ENCODE peak calls at places on chromosome 19, in seven cellular contexts. One of them, this sample, is unnamed.
A peak's percentile ranks its signal among the peaks of the same experiment; 100 is the strongest.

GRCh38 chr19:10151521-10151920 is 31.8 kb upstream of the EIF3G start:
- DNase-seq in SK-N-SH: no peak
- DNase-seq in fibroblast of the aortic adventitia: no peak
- DNase-seq in right cardiac atrium: no peak
- DNase-seq in tibial artery: no peak
- DNase-seq in pancreas: no peak
- DNase-seq in CD4-positive, CD25-positive, alpha-beta regulatory T cell: no peak
- DNase-seq in this sample: no peak

GRCh38 chr19:18428173-18428836 is 9.1 kb downstream of the SSBP4 start:
- DNase-seq in SK-N-SH: no peak
- DNase-seq in fibroblast of the aortic adventitia: no peak
- DNase-seq in right cardiac atrium: no peak
- DNase-seq in tibial artery: no peak
- DNase-seq in pancreas: peak; percentile 59
- DNase-seq in CD4-positive, CD25-positive, alpha-beta regulatory T cell: no peak
- DNase-seq in this sample: no peak

GRCh38 chr19:30330266-30330665 is 41.9 kb upstream of the ZNF536 start:
- DNase-seq in SK-N-SH: no peak
- DNase-seq in fibroblast of the aortic adventitia: no peak
- DNase-seq in right cardiac atrium: no peak
- DNase-seq in tibial artery: no peak
- DNase-seq in pancreas: no peak
- DNase-seq in CD4-positive, CD25-positive, alpha-beta regulatory T cell: no peak
- DNase-seq in this sample: no peak

GRCh38 chr19:40144151-40144550 is 47.1 kb upstream of the MAP3K10 start:
- DNase-seq in SK-N-SH: no peak
- DNase-seq in fibroblast of the aortic adventitia: peak; percentile 22
- DNase-seq in right cardiac atrium: no peak
- DNase-seq in tibial artery: no peak
- DNase-seq in pancreas: no peak
- DNase-seq in CD4-positive, CD25-positive, alpha-beta regulatory T cell: peak; percentile 48
- DNase-seq in this sample: peak; percentile 74

GRCh38 chr19:30692517-30692870 is 320.3 kb downstream of the ZNF536 start:
- DNase-seq in SK-N-SH: no peak
- DNase-seq in fibroblast of the aortic adventitia: no peak
- DNase-seq in right cardiac atrium: no peak
- DNase-seq in tibial artery: no peak
- DNase-seq in pancreas: no peak
- DNase-seq in CD4-positive, CD25-positive, alpha-beta regulatory T cell: no peak
- DNase-seq in this sample: no peak

GRCh38 chr19:2561895-2562294 is 86.0 kb downstream of the GADD45B start:
- DNase-seq in SK-N-SH: no peak
- DNase-seq in fibroblast of the aortic adventitia: no peak
- DNase-seq in right cardiac atrium: peak; percentile 27
- DNase-seq in tibial artery: no peak
- DNase-seq in pancreas: peak; percentile 15
- DNase-seq in CD4-positive, CD25-positive, alpha-beta regulatory T cell: peak; percentile 71
- DNase-seq in this sample: peak; percentile 26

GRCh38 chr19:3969435-3970312 is 1.2 kb downstream of the DAPK3 start:
- DNase-seq in SK-N-SH: no peak
- DNase-seq in fibroblast of the aortic adventitia: peak; percentile 78
- DNase-seq in right cardiac atrium: peak; percentile 2
- DNase-seq in tibial artery: peak; percentile 82
- DNase-seq in pancreas: no peak
- DNase-seq in CD4-positive, CD25-positive, alpha-beta regulatory T cell: no peak
- DNase-seq in this sample: no peak

GRCh38 chr19:39810424-39810823 is 23.5 kb downstream of the DYRK1B start:
- DNase-seq in SK-N-SH: no peak
- DNase-seq in fibroblast of the aortic adventitia: no peak
- DNase-seq in right cardiac atrium: no peak
- DNase-seq in tibial artery: peak; percentile 12
- DNase-seq in pancreas: no peak
- DNase-seq in CD4-positive, CD25-positive, alpha-beta regulatory T cell: no peak
- DNase-seq in this sample: no peak

GRCh38 chr19:48596679-48597465 is 9.7 kb upstream of the SPACA4 start:
- DNase-seq in SK-N-SH: no peak
- DNase-seq in fibroblast of the aortic adventitia: no peak
- DNase-seq in right cardiac atrium: no peak
- DNase-seq in tibial artery: no peak
- DNase-seq in pancreas: peak; percentile 50
- DNase-seq in CD4-positive, CD25-positive, alpha-beta regulatory T cell: peak; percentile 61
- DNase-seq in this sample: no peak

GRCh38 chr19:56916528-56916927 is 76.0 kb upstream of the PEG3 start:
- DNase-seq in SK-N-SH: no peak
- DNase-seq in fibroblast of the aortic adventitia: no peak
- DNase-seq in right cardiac atrium: no peak
- DNase-seq in tibial artery: no peak
- DNase-seq in pancreas: no peak
- DNase-seq in CD4-positive, CD25-positive, alpha-beta regulatory T cell: no peak
- DNase-seq in this sample: no peak

GRCh38 chr19:39557791-39558622 is 18.0 kb upstream of the EID2 start:
- DNase-seq in SK-N-SH: no peak
- DNase-seq in fibroblast of the aortic adventitia: peak; percentile 8
- DNase-seq in right cardiac atrium: no peak
- DNase-seq in tibial artery: no peak
- DNase-seq in pancreas: no peak
- DNase-seq in CD4-positive, CD25-positive, alpha-beta regulatory T cell: peak; percentile 19
- DNase-seq in this sample: no peak

GRCh38 chr19:46610851-46611770 is 10.0 kb downstream of the CALM3 start:
- DNase-seq in SK-N-SH: peak; percentile 10
- DNase-seq in fibroblast of the aortic adventitia: peak; percentile 41
- DNase-seq in right cardiac atrium: no peak
- DNase-seq in tibial artery: peak; percentile 60
- DNase-seq in pancreas: peak; percentile 33
- DNase-seq in CD4-positive, CD25-positive, alpha-beta regulatory T cell: no peak
- DNase-seq in this sample: peak; percentile 84

GRCh38 chr19:30539981-30540380 is 167.8 kb downstream of the ZNF536 start:
- DNase-seq in SK-N-SH: no peak
- DNase-seq in fibroblast of the aortic adventitia: no peak
- DNase-seq in right cardiac atrium: no peak
- DNase-seq in tibial artery: peak; percentile 43
- DNase-seq in pancreas: no peak
- DNase-seq in CD4-positive, CD25-positive, alpha-beta regulatory T cell: no peak
- DNase-seq in this sample: no peak

GRCh38 chr19:4304509-4305252 is at the start of gene FSD1:
- DNase-seq in SK-N-SH: peak; percentile 99
- DNase-seq in fibroblast of the aortic adventitia: peak; percentile 42
- DNase-seq in right cardiac atrium: peak; percentile 67
- DNase-seq in tibial artery: no peak
- DNase-seq in pancreas: no peak
- DNase-seq in CD4-positive, CD25-positive, alpha-beta regulatory T cell: peak; percentile 49
- DNase-seq in this sample: peak; percentile 42

GRCh38 chr19:47344425-47344824 is 4.7 kb upstream of the DHX34 start:
- DNase-seq in SK-N-SH: no peak
- DNase-seq in fibroblast of the aortic adventitia: no peak
- DNase-seq in right cardiac atrium: no peak
- DNase-seq in tibial artery: no peak
- DNase-seq in pancreas: no peak
- DNase-seq in CD4-positive, CD25-positive, alpha-beta regulatory T cell: no peak
- DNase-seq in this sample: no peak

GRCh38 chr19:45406957-45407375 is 522 bp downstream of the POLR1G start:
- DNase-seq in SK-N-SH: no peak
- DNase-seq in fibroblast of the aortic adventitia: no peak
- DNase-seq in right cardiac atrium: no peak
- DNase-seq in tibial artery: no peak
- DNase-seq in pancreas: no peak
- DNase-seq in CD4-positive, CD25-positive, alpha-beta regulatory T cell: no peak
- DNase-seq in this sample: no peak

GRCh38 chr19:16320987-16321386 is 3.6 kb upstream of the KLF2 start:
- DNase-seq in SK-N-SH: no peak
- DNase-seq in fibroblast of the aortic adventitia: no peak
- DNase-seq in right cardiac atrium: no peak
- DNase-seq in tibial artery: no peak
- DNase-seq in pancreas: no peak
- DNase-seq in CD4-positive, CD25-positive, alpha-beta regulatory T cell: no peak
- DNase-seq in this sample: no peak

GRCh38 chr19:48044561-48044960 is 682 bp upstream of the CABP5 start:
- DNase-seq in SK-N-SH: no peak
- DNase-seq in fibroblast of the aortic adventitia: no peak
- DNase-seq in right cardiac atrium: no peak
- DNase-seq in tibial artery: no peak
- DNase-seq in pancreas: no peak
- DNase-seq in CD4-positive, CD25-positive, alpha-beta regulatory T cell: no peak
- DNase-seq in this sample: no peak

GRCh38 chr19:47623921-47624391 is 15.0 kb downstream of the BICRA start:
- DNase-seq in SK-N-SH: no peak
- DNase-seq in fibroblast of the aortic adventitia: no peak
- DNase-seq in right cardiac atrium: peak; percentile 55
- DNase-seq in tibial artery: no peak
- DNase-seq in pancreas: no peak
- DNase-seq in CD4-positive, CD25-positive, alpha-beta regulatory T cell: no peak
- DNase-seq in this sample: no peak

GRCh38 chr19:38061294-38061693 is 154.3 kb downstream of the SIPA1L3 start:
- DNase-seq in SK-N-SH: no peak
- DNase-seq in fibroblast of the aortic adventitia: peak; percentile 59
- DNase-seq in right cardiac atrium: no peak
- DNase-seq in tibial artery: no peak
- DNase-seq in pancreas: no peak
- DNase-seq in CD4-positive, CD25-positive, alpha-beta regulatory T cell: no peak
- DNase-seq in this sample: no peak

GRCh38 chr19:13060964-13061927 is 41.4 kb downstream of the LYL1 start:
- DNase-seq in SK-N-SH: peak; percentile 92
- DNase-seq in fibroblast of the aortic adventitia: peak; percentile 79
- DNase-seq in right cardiac atrium: peak; percentile 95
- DNase-seq in tibial artery: peak; percentile 92
- DNase-seq in pancreas: peak; percentile 91
- DNase-seq in CD4-positive, CD25-positive, alpha-beta regulatory T cell: peak; percentile 66
- DNase-seq in this sample: peak; percentile 59

GRCh38 chr19:39558623-39559117 is 18.7 kb upstream of the EID2 start:
- DNase-seq in SK-N-SH: no peak
- DNase-seq in fibroblast of the aortic adventitia: no peak
- DNase-seq in right cardiac atrium: no peak
- DNase-seq in tibial artery: no peak
- DNase-seq in pancreas: no peak
- DNase-seq in CD4-positive, CD25-positive, alpha-beta regulatory T cell: peak; percentile 17
- DNase-seq in this sample: no peak

GRCh38 chr19:16073481-16073880 is 2.8 kb upstream of the TPM4 start:
- DNase-seq in SK-N-SH: no peak
- DNase-seq in fibroblast of the aortic adventitia: no peak
- DNase-seq in right cardiac atrium: no peak
- DNase-seq in tibial artery: peak; percentile 69
- DNase-seq in pancreas: no peak
- DNase-seq in CD4-positive, CD25-positive, alpha-beta regulatory T cell: no peak
- DNase-seq in this sample: no peak

GRCh38 chr19:40610396-40611064 is 9.4 kb downstream of the LTBP4 start:
- DNase-seq in SK-N-SH: peak; percentile 90
- DNase-seq in fibroblast of the aortic adventitia: no peak
- DNase-seq in right cardiac atrium: peak; percentile 86
- DNase-seq in tibial artery: peak; percentile 88
- DNase-seq in pancreas: peak; percentile 92
- DNase-seq in CD4-positive, CD25-positive, alpha-beta regulatory T cell: peak; percentile 79
- DNase-seq in this sample: no peak

GRCh38 chr19:30111456-30111855 is 169.4 kb downstream of the URI1 start:
- DNase-seq in SK-N-SH: peak; percentile 78
- DNase-seq in fibroblast of the aortic adventitia: no peak
- DNase-seq in right cardiac atrium: no peak
- DNase-seq in tibial artery: no peak
- DNase-seq in pancreas: no peak
- DNase-seq in CD4-positive, CD25-positive, alpha-beta regulatory T cell: no peak
- DNase-seq in this sample: no peak

GRCh38 chr19:33490041-33490451 is 31.5 kb downstream of the PEPD start:
- DNase-seq in SK-N-SH: peak; percentile 17
- DNase-seq in fibroblast of the aortic adventitia: no peak
- DNase-seq in right cardiac atrium: no peak
- DNase-seq in tibial artery: peak; percentile 51
- DNase-seq in pancreas: peak; percentile 39
- DNase-seq in CD4-positive, CD25-positive, alpha-beta regulatory T cell: no peak
- DNase-seq in this sample: no peak

GRCh38 chr19:33493401-33494275 is 28.0 kb downstream of the PEPD start:
- DNase-seq in SK-N-SH: peak; percentile 35
- DNase-seq in fibroblast of the aortic adventitia: no peak
- DNase-seq in right cardiac atrium: no peak
- DNase-seq in tibial artery: no peak
- DNase-seq in pancreas: peak; percentile 37
- DNase-seq in CD4-positive, CD25-positive, alpha-beta regulatory T cell: no peak
- DNase-seq in this sample: no peak

GRCh38 chr19:33492090-33492489 is 29.5 kb downstream of the PEPD start:
- DNase-seq in SK-N-SH: no peak
- DNase-seq in fibroblast of the aortic adventitia: no peak
- DNase-seq in right cardiac atrium: no peak
- DNase-seq in tibial artery: no peak
- DNase-seq in pancreas: peak; percentile 19
- DNase-seq in CD4-positive, CD25-positive, alpha-beta regulatory T cell: no peak
- DNase-seq in this sample: no peak

GRCh38 chr19:33496016-33496415 is 25.6 kb downstream of the PEPD start:
- DNase-seq in SK-N-SH: no peak
- DNase-seq in fibroblast of the aortic adventitia: no peak
- DNase-seq in right cardiac atrium: no peak
- DNase-seq in tibial artery: no peak
- DNase-seq in pancreas: peak; percentile 13
- DNase-seq in CD4-positive, CD25-positive, alpha-beta regulatory T cell: no peak
- DNase-seq in this sample: no peak

GRCh38 chr19:33492951-33493350 is 28.6 kb downstream of the PEPD start:
- DNase-seq in SK-N-SH: no peak
- DNase-seq in fibroblast of the aortic adventitia: no peak
- DNase-seq in right cardiac atrium: no peak
- DNase-seq in tibial artery: no peak
- DNase-seq in pancreas: peak; percentile 16
- DNase-seq in CD4-positive, CD25-positive, alpha-beta regulatory T cell: no peak
- DNase-seq in this sample: no peak
- H3K4me3 ChIP-seq in SK-N-SH: no peak overlapping the region
- H3K4me3 ChIP-seq in fibroblast of the aortic adventitia: no peak overlapping the region
- H3K4me3 ChIP-seq in right cardiac atrium: no peak overlapping the region
- H3K4me3 ChIP-seq in tibial artery: no peak overlapping the region
- H3K4me3 ChIP-seq in pancreas: no peak overlapping the region
- H3K4me3 ChIP-seq in CD4-positive, CD25-positive, alpha-beta regulatory T cell: no peak overlapping the region
- H3K4me3 ChIP-seq in this sample: no peak overlapping the region

GRCh38 chr19:1070931-1071791 is 4.2 kb downstream of the ARHGAP45 start:
- DNase-seq in SK-N-SH: peak; percentile 62
- DNase-seq in fibroblast of the aortic adventitia: no peak
- DNase-seq in right cardiac atrium: peak; percentile 64
- DNase-seq in tibial artery: no peak
- DNase-seq in pancreas: peak; percentile 71
- DNase-seq in CD4-positive, CD25-positive, alpha-beta regulatory T cell: no peak
- DNase-seq in this sample: no peak
- H3K4me3 ChIP-seq in SK-N-SH: peak overlapping the region; percentile 12
- H3K4me3 ChIP-seq in fibroblast of the aortic adventitia: no peak overlapping the region
- H3K4me3 ChIP-seq in right cardiac atrium: no peak overlapping the region
- H3K4me3 ChIP-seq in tibial artery: no peak overlapping the region
- H3K4me3 ChIP-seq in pancreas: no peak overlapping the region
- H3K4me3 ChIP-seq in CD4-positive, CD25-positive, alpha-beta regulatory T cell: no peak overlapping the region
- H3K4me3 ChIP-seq in this sample: no peak overlapping the region

GRCh38 chr19:17406887-17407196 is 1.4 kb upstream of the BST2 start:
- DNase-seq in SK-N-SH: no peak
- DNase-seq in fibroblast of the aortic adventitia: no peak
- DNase-seq in right cardiac atrium: no peak
- DNase-seq in tibial artery: no peak
- DNase-seq in pancreas: no peak
- DNase-seq in CD4-positive, CD25-positive, alpha-beta regulatory T cell: no peak
- DNase-seq in this sample: no peak
- H3K4me3 ChIP-seq in SK-N-SH: no peak overlapping the region
- H3K4me3 ChIP-seq in fibroblast of the aortic adventitia: no peak overlapping the region
- H3K4me3 ChIP-seq in right cardiac atrium: peak overlapping the region; percentile 19
- H3K4me3 ChIP-seq in tibial artery: peak overlapping the region; percentile 29
- H3K4me3 ChIP-seq in pancreas: no peak overlapping the region
- H3K4me3 ChIP-seq in CD4-positive, CD25-positive, alpha-beta regulatory T cell: peak overlapping the region; percentile 90
- H3K4me3 ChIP-seq in this sample: peak overlapping the region; percentile 63

DNA sequence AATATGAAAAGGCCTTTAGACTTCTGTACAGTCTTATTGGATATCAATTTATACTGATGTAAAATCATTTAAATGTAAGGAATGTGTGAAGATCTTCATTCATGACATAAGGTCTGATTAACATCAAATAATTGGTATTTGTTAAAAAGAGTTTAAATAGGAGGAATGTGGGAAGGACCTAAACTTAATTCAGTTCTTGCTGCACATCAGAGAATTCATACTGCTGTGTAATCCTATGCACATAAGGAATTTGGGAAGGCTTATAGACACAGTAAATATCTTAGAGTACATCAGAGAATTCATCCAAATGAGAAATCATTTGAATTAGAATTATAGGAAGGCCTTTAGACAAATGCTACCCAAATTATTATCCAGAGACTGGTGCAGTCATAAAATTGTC is 21.7 kb downstream of the ZNF283 start:
- DNase-seq in SK-N-SH: no peak
- DNase-seq in fibroblast of the aortic adventitia: no peak
- DNase-seq in right cardiac atrium: no peak
- DNase-seq in tibial artery: no peak
- DNase-seq in pancreas: no peak
- DNase-seq in CD4-positive, CD25-positive, alpha-beta regulatory T cell: no peak
- DNase-seq in this sample: no peak
- H3K4me3 ChIP-seq in SK-N-SH: no peak overlapping the region
- H3K4me3 ChIP-seq in fibroblast of the aortic adventitia: no peak overlapping the region
- H3K4me3 ChIP-seq in right cardiac atrium: no peak overlapping the region
- H3K4me3 ChIP-seq in tibial artery: no peak overlapping the region
- H3K4me3 ChIP-seq in pancreas: no peak overlapping the region
- H3K4me3 ChIP-seq in CD4-positive, CD25-positive, alpha-beta regulatory T cell: no peak overlapping the region
- H3K4me3 ChIP-seq in this sample: no peak overlapping the region

This sample was measured in Jurkat, Clone E6-1.